ENCODE peak calls at places on chromosomes 6 and 20, in six cellular contexts. A is mammary epithelial cell; E is psoas muscle; U is heart right ventricle; X is CD8-positive, alpha-beta memory T cell; H is tibial nerve. O is an unnamed sample.

GRCh38 chr6:157527471-157527907 is 146.5 kb downstream of the ZDHHC14 start:
- DNase-seq in H (peak), E (no peak), A (no peak), X (no peak), U (peak), O (no peak)

GRCh38 chr20:63941282-63942060 is 14.7 kb downstream of the UCKL1 start:
- DNase-seq in X (peak), U (peak), A (peak), H (no peak), E (peak), O (peak)

GRCh38 chr6:27867051-27867940 is 44.9 kb downstream of the OR2B2 start:
- DNase-seq in H (peak), A (peak), X (peak), U (peak), E (peak), O (no peak)

GRCh38 chr6:83590413-83590812 is 78.1 kb downstream of the PRSS35 start:
- DNase-seq in H (no peak), A (no peak), U (no peak), E (no peak), X (no peak), O (no peak)

GRCh38 chr20:31842471-31843157 is 2.8 kb downstream of the FOXS1 start:
- DNase-seq in A (no peak), H (peak), X (no peak), E (peak), U (peak), O (no peak)

GRCh38 chr6:169530762-169531143 is 171.1 kb downstream of the WDR27 start:
- DNase-seq in X (no peak), A (no peak), H (no peak), U (no peak), E (no peak), O (no peak)

GRCh38 chr20:57991211-57991841 is 237.1 kb downstream of the ANKRD60 start:
- DNase-seq in H (no peak), X (no peak), E (no peak), A (peak), U (no peak), O (peak)

GRCh38 chr6:17957488-17957887 is 29.9 kb downstream of the KIF13A start:
- DNase-seq in X (no peak), E (no peak), H (no peak), U (no peak), A (peak), O (no peak)

GRCh38 chr20:45100563-45101245 is at the start of gene KCNS1:
- DNase-seq in E (no peak), X (no peak), A (no peak), U (no peak), H (no peak), O (no peak)

GRCh38 chr6:152671146-152671545 is 26.6 kb upstream of the MYCT1 start:
- DNase-seq in A (no peak), E (no peak), X (no peak), U (no peak), H (no peak), O (no peak)

GRCh38 chr20:34271961-34272360 is 30.7 kb downstream of the ASIP start:
- DNase-seq in A (peak), E (no peak), H (no peak), U (no peak), X (no peak), O (no peak)

GRCh38 chr20:49281059-49281912 is 3.4 kb upstream of the ZNFX1 start:
- DNase-seq in E (no peak), U (no peak), X (no peak), A (no peak), H (no peak), O (no peak)

GRCh38 chr6:14705841-14706377 is 540.0 kb upstream of the JARID2 start:
- DNase-seq in X (no peak), E (no peak), U (peak), A (no peak), H (no peak), O (no peak)
- H3K27ac ChIP-seq in X (no peak), E (peak), U (peak), A (peak), H (peak), O (peak)

DNA sequence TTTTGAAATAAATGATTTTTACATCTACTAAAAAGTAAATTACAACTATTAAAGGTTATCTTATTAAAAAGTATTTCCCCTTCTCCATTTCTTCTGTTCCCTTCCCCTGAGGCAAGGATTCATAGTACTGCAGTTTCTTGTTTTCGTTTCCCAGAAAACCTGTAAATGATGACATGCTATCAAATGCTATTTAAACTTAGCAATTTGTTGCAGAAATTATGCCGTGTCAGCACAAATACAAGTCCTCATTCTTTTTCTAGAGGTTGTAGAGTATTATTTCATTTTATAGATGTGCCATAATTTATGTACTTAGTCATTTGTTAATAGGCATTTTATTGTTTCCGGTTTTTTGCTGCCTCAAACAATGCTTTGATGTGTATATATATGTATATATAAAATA is 268.4 kb downstream of the PLCB1 start:
- DNase-seq in A (no peak), X (no peak), H (no peak), E (no peak), U (no peak), O (no peak)
- H3K4me3 ChIP-seq in A (no peak), X (no peak), H (no peak), E (no peak), U (no peak), O (no peak)

DNA sequence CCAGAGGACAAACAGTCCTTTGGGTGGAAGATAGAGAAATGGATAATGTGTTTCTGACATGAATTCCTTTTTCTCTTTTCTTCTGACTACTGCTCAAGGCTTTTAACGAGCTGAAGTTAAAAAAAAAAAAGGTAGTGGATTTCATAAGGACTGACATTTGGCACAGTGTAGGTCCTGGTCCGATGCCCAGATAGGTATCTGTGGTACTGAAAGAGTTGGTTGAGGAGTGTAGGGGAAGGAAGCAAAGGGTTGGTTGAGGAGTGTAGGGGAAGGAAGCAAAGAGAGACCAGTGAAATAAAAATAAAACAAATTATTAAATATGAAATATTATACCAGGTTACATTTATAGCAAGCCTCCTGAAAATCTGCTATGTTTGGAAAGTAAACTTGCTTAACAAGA is 11.8 kb downstream of the UTRN start:
- DNase-seq in H (peak), X (no peak), E (peak), A (no peak), U (peak), O (no peak)
- H3K27ac ChIP-seq in H (peak), X (no peak), E (peak), A (no peak), U (peak), O (peak)

DNA sequence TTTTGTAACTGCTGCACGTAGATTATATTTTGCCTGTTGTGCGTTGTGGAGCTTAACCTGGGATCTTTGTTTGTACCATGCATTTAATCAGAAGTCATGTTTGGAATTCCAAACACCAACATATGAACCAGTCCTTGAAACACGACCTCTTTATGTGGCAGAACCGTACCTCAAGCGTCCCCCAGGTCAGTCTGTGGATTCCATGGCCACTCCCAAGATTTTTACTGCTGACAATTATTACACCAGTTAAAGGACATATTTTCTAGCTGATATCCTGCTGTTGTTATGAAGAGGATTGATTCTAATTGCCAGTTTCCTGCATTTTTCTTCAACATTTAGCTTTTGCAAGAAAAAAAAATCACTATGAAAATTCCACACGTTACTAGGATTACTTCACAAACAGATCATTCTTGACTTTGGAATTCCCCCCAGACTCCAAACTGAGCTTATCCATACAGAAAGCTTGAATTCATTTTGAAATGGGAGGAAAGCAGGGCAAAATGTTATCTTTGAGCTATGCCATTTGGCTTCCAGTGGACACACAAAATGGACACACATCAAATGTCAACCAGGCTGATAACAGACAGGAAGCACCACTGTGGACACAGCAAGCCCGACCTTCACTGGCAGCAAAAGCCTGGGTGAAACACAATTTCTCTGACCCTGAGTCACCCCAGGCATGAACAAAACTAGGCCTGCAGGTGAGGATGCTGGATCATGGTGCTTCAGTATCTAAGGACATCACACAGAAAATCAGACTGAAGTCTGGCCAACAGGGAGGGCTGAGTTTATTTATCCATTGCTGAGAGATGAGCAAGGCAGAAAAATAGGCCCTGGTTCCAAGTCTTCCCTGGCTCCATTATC is 542.9 kb upstream of the JAG1 start:
- DNase-seq in X (no peak), H (no peak), E (no peak), A (no peak), U (no peak), O (no peak)
- H3K4me3 ChIP-seq in X (no peak), H (no peak), E (no peak), A (no peak), U (no peak), O (no peak)

GRCh38 chr20:51643390-51643789 is 100.9 kb upstream of the NFATC2 start:
- DNase-seq in U (no peak), H (no peak), E (no peak), A (no peak), X (no peak), O (no peak)
- H3K27ac ChIP-seq in U (no peak), H (no peak), E (no peak), A (no peak), X (no peak), O (no peak)

O was measured in ascending aorta.